ENCODE peak calls at places on chromosomes 3 and 15, in nine cellular contexts. U is stimulated activated CD4-positive, alpha-beta T cell treated with anti-CD3 and anti-CD28 coated beads, Interleukin-2, amount 100 ng/mL, for 48 hours; Y is renal cortical epithelial cell; I is cardiac muscle cell; Q is left cardiac atrium; C is activated T-helper 2 cell treated with anti-CD3 and anti-CD28 coated beads, Interferon-gamma antibody, Interleukin-2, Interleukin-4, amounts not matched to agents 10 μg/mL and 5 μg/mL and 100 μg/mL, durations not matched to agents 14 hours and 24 hours and 36 hours; M is T1000; J is effector CD4-positive, alpha-beta T cell; P is ELR. Z is an unnamed sample.
A peak's percentile ranks its signal among the peaks of the same experiment; 100 is the strongest.

GRCh38 chr15:90871097-90871715 is 2.8 kb downstream of the FURIN start:
- DNase-seq in U (no peak), Y (no peak), I (no peak), Q (no peak), C (peak; percentile 27), M (peak; percentile 19), J (no peak), P (peak; percentile 51), Z (no peak)

GRCh38 chr15:34693053-34693744 is 61.6 kb downstream of the GJD2 start:
- DNase-seq in U (no peak), Y (peak; percentile 19), I (no peak), Q (no peak), C (no peak), M (no peak), J (no peak), P (peak; percentile 19), Z (no peak)

GRCh38 chr3:194294199-194294887 is 56.8 kb downstream of the CPN2 start:
- DNase-seq in U (no peak), Y (no peak), I (no peak), Q (peak; percentile 6), C (no peak), M (no peak), J (no peak), P (no peak), Z (no peak)

GRCh38 chr15:69071265-69071664 is 56.8 kb downstream of the NOX5 start:
- DNase-seq in U (no peak), Y (no peak), I (no peak), Q (no peak), C (no peak), M (no peak), J (no peak), P (no peak), Z (no peak)

GRCh38 chr3:82087958-82088357 is 326.5 kb upstream of the GBE1 start:
- DNase-seq in U (no peak), Y (peak; percentile 93), I (peak; percentile 68), Q (no peak), C (no peak), M (no peak), J (no peak), P (peak; percentile 81), Z (peak; percentile 49)

GRCh38 chr3:147049901-147050300 is 356.4 kb downstream of the ZIC4 start:
- DNase-seq in U (no peak), Y (no peak), I (no peak), Q (no peak), C (no peak), M (no peak), J (no peak), P (no peak), Z (no peak)

GRCh38 chr15:68614621-68615035 is 35.8 kb downstream of the CORO2B start:
- DNase-seq in U (no peak), Y (no peak), I (peak; percentile 57), Q (peak; percentile 59), C (no peak), M (no peak), J (no peak), P (no peak), Z (no peak)

GRCh38 chr3:72127843-72128242 is 342.9 kb upstream of the PROK2 start:
- DNase-seq in U (no peak), Y (peak; percentile 19), I (peak; percentile 36), Q (no peak), C (no peak), M (no peak), J (no peak), P (peak; percentile 28), Z (no peak)

GRCh38 chr15:40928975-40929729 is at the start of gene DLL4:
- DNase-seq in U (no peak), Y (no peak), I (peak; percentile 50), Q (peak; percentile 82), C (no peak), M (peak; percentile 24), J (no peak), P (peak; percentile 72), Z (no peak)

GRCh38 chr3:146165370-146165769 is 4.4 kb upstream of the PLOD2 start:
- DNase-seq in U (no peak), Y (no peak), I (peak; percentile 64), Q (no peak), C (no peak), M (no peak), J (no peak), P (peak; percentile 93), Z (peak; percentile 38)

GRCh38 chr3:20056727-20057611 is 16.7 kb downstream of the KAT2B start:
- DNase-seq in U (peak; percentile 32), Y (peak; percentile 89), I (peak; percentile 80), Q (no peak), C (no peak), M (no peak), J (no peak), P (peak; percentile 88), Z (no peak)

GRCh38 chr3:64267774-64268604 is 42.7 kb upstream of the PRICKLE2 start:
- DNase-seq in U (no peak), Y (peak; percentile 41), I (peak; percentile 82), Q (peak; percentile 74), C (no peak), M (no peak), J (no peak), P (peak; percentile 64), Z (no peak)

GRCh38 chr3:138417559-138417982 is 16.8 kb upstream of the ESYT3 start:
- DNase-seq in U (peak; percentile 70), Y (peak; percentile 69), I (peak; percentile 91), Q (peak; percentile 80), C (peak; percentile 36), M (peak; percentile 69), J (peak; percentile 43), P (peak; percentile 87), Z (no peak)

GRCh38 chr15:29945943-29946591 is 123.8 kb upstream of the TJP1 start:
- DNase-seq in U (no peak), Y (no peak), I (no peak), Q (no peak), C (no peak), M (no peak), J (no peak), P (peak; percentile 70), Z (no peak)

GRCh38 chr15:68783226-68784054 is 37.3 kb downstream of the ANP32A start:
- DNase-seq in U (peak; percentile 39), Y (no peak), I (no peak), Q (no peak), C (peak; percentile 30), M (no peak), J (peak; percentile 63), P (peak; percentile 27), Z (no peak)

GRCh38 chr3:30502742-30503073 is 103.7 kb upstream of the TGFBR2 start:
- DNase-seq in U (no peak), Y (peak; percentile 64), I (no peak), Q (no peak), C (no peak), M (no peak), J (no peak), P (peak; percentile 84), Z (no peak)

GRCh38 chr3:78116874-78117273 is 1077.0 kb downstream of the ROBO2 start:
- DNase-seq in U (no peak), Y (peak; percentile 54), I (peak; percentile 32), Q (no peak), C (no peak), M (peak; percentile 79), J (no peak), P (no peak), Z (no peak)

GRCh38 chr3:138434875-138435772 is 708 bp downstream of the ESYT3 start:
- DNase-seq in U (no peak), Y (no peak), I (peak; percentile 23), Q (no peak), C (no peak), M (no peak), J (no peak), P (no peak), Z (no peak)

GRCh38 chr3:126544596-126545281 is 14.0 kb downstream of the C3orf22 start:
- DNase-seq in U (no peak), Y (no peak), I (no peak), Q (peak; percentile 7), C (no peak), M (no peak), J (no peak), P (no peak), Z (no peak)

GRCh38 chr3:23324745-23325144 is 121.6 kb downstream of the UBE2E2 start:
- DNase-seq in U (no peak), Y (peak; percentile 57), I (peak; percentile 73), Q (no peak), C (no peak), M (no peak), J (no peak), P (peak; percentile 74), Z (peak; percentile 12)

GRCh38 chr15:65067645-65068416 is at the start of gene RASL12:
- DNase-seq in U (no peak), Y (no peak), I (no peak), Q (no peak), C (no peak), M (no peak), J (no peak), P (no peak), Z (no peak)

GRCh38 chr3:155242342-155242741 is 51.1 kb downstream of the STRIT1 start:
- DNase-seq in U (no peak), Y (peak; percentile 29), I (no peak), Q (no peak), C (no peak), M (no peak), J (no peak), P (peak; percentile 66), Z (no peak)

GRCh38 chr15:31326729-31327673 is at the start of gene KLF13:
- DNase-seq in U (no peak), Y (no peak), I (peak; percentile 77), Q (peak; percentile 64), C (no peak), M (no peak), J (peak; percentile 68), P (no peak), Z (no peak)

GRCh38 chr3:160400631-160401150 is 1.2 kb downstream of the SMC4 start:
- DNase-seq in U (peak; percentile 6), Y (no peak), I (peak; percentile 35), Q (peak; percentile 33), C (peak; percentile 19), M (no peak), J (peak; percentile 6), P (peak; percentile 29), Z (no peak)

GRCh38 chr3:24060055-24060454 is 115.0 kb downstream of the NR1D2 start:
- DNase-seq in U (no peak), Y (peak; percentile 41), I (peak; percentile 69), Q (no peak), C (no peak), M (no peak), J (no peak), P (peak; percentile 38), Z (peak; percentile 39)

GRCh38 chr15:58487041-58487723 is 55.4 kb downstream of the LIPC start:
- DNase-seq in U (no peak), Y (no peak), I (no peak), Q (no peak), C (no peak), M (no peak), J (no peak), P (no peak), Z (no peak)

GRCh38 chr15:85792872-85793621 is 1.7 kb downstream of the KLHL25 start:
- DNase-seq in U (no peak), Y (no peak), I (no peak), Q (no peak), C (no peak), M (no peak), J (no peak), P (peak; percentile 52), Z (no peak)